ENCODE peak calls at places on chromosome 15, in four cellular contexts. One of them, this sample, is unnamed.

GRCh38 chr15:100111103-100112060 is 230.4 kb downstream of the ADAMTS17 start:
- DNase-seq in glutamatergic neuron: no peak
- DNase-seq in activated T-helper 1 cell treated with anti-CD3 and anti-CD28 coated beads, Interleukin-2, amount 50 U/mL, for 16 hours: no peak
- DNase-seq in stimulated activated CD4-positive, alpha-beta T cell treated with anti-CD3 and anti-CD28 coated beads, Interleukin-12 subunit alpha, Interleukin-12 subunit beta, amount 100 ng/mL, for 48 hours: peak; percentile 34
- DNase-seq in this sample: peak; percentile 49

GRCh38 chr15:83843511-83843910 is 189.6 kb downstream of the ADAMTSL3 start:
- DNase-seq in glutamatergic neuron: no peak
- DNase-seq in activated T-helper 1 cell treated with anti-CD3 and anti-CD28 coated beads, Interleukin-2, amount 50 U/mL, for 16 hours: no peak
- DNase-seq in stimulated activated CD4-positive, alpha-beta T cell treated with anti-CD3 and anti-CD28 coated beads, Interleukin-12 subunit alpha, Interleukin-12 subunit beta, amount 100 ng/mL, for 48 hours: no peak
- DNase-seq in this sample: no peak

GRCh38 chr15:92391640-92392039 is 2.0 kb upstream of the ST8SIA2 start:
- DNase-seq in glutamatergic neuron: no peak
- DNase-seq in activated T-helper 1 cell treated with anti-CD3 and anti-CD28 coated beads, Interleukin-2, amount 50 U/mL, for 16 hours: no peak
- DNase-seq in stimulated activated CD4-positive, alpha-beta T cell treated with anti-CD3 and anti-CD28 coated beads, Interleukin-12 subunit alpha, Interleukin-12 subunit beta, amount 100 ng/mL, for 48 hours: no peak
- DNase-seq in this sample: peak; percentile 30

GRCh38 chr15:26037369-26037768 is 174.2 kb upstream of the ATP10A start:
- DNase-seq in glutamatergic neuron: no peak
- DNase-seq in activated T-helper 1 cell treated with anti-CD3 and anti-CD28 coated beads, Interleukin-2, amount 50 U/mL, for 16 hours: no peak
- DNase-seq in stimulated activated CD4-positive, alpha-beta T cell treated with anti-CD3 and anti-CD28 coated beads, Interleukin-12 subunit alpha, Interleukin-12 subunit beta, amount 100 ng/mL, for 48 hours: no peak
- DNase-seq in this sample: no peak

GRCh38 chr15:69132430-69132829 is 28.0 kb upstream of the GLCE start:
- DNase-seq in glutamatergic neuron: no peak
- DNase-seq in activated T-helper 1 cell treated with anti-CD3 and anti-CD28 coated beads, Interleukin-2, amount 50 U/mL, for 16 hours: no peak
- DNase-seq in stimulated activated CD4-positive, alpha-beta T cell treated with anti-CD3 and anti-CD28 coated beads, Interleukin-12 subunit alpha, Interleukin-12 subunit beta, amount 100 ng/mL, for 48 hours: no peak
- DNase-seq in this sample: no peak

GRCh38 chr15:31503758-31504461 is 177.3 kb downstream of the KLF13 start:
- DNase-seq in glutamatergic neuron: no peak
- DNase-seq in activated T-helper 1 cell treated with anti-CD3 and anti-CD28 coated beads, Interleukin-2, amount 50 U/mL, for 16 hours: no peak
- DNase-seq in stimulated activated CD4-positive, alpha-beta T cell treated with anti-CD3 and anti-CD28 coated beads, Interleukin-12 subunit alpha, Interleukin-12 subunit beta, amount 100 ng/mL, for 48 hours: no peak
- DNase-seq in this sample: no peak

GRCh38 chr15:52422001-52422400 is 106.7 kb downstream of the MYO5A start:
- DNase-seq in glutamatergic neuron: no peak
- DNase-seq in activated T-helper 1 cell treated with anti-CD3 and anti-CD28 coated beads, Interleukin-2, amount 50 U/mL, for 16 hours: no peak
- DNase-seq in stimulated activated CD4-positive, alpha-beta T cell treated with anti-CD3 and anti-CD28 coated beads, Interleukin-12 subunit alpha, Interleukin-12 subunit beta, amount 100 ng/mL, for 48 hours: no peak
- DNase-seq in this sample: no peak

GRCh38 chr15:32878849-32879795 is 161.3 kb downstream of the GREM1 start:
- DNase-seq in glutamatergic neuron: no peak
- DNase-seq in activated T-helper 1 cell treated with anti-CD3 and anti-CD28 coated beads, Interleukin-2, amount 50 U/mL, for 16 hours: no peak
- DNase-seq in stimulated activated CD4-positive, alpha-beta T cell treated with anti-CD3 and anti-CD28 coated beads, Interleukin-12 subunit alpha, Interleukin-12 subunit beta, amount 100 ng/mL, for 48 hours: no peak
- DNase-seq in this sample: no peak

GRCh38 chr15:100601158-100601557 is 826 bp downstream of the LINS1 start:
- DNase-seq in glutamatergic neuron: peak; percentile 27
- DNase-seq in activated T-helper 1 cell treated with anti-CD3 and anti-CD28 coated beads, Interleukin-2, amount 50 U/mL, for 16 hours: no peak
- DNase-seq in stimulated activated CD4-positive, alpha-beta T cell treated with anti-CD3 and anti-CD28 coated beads, Interleukin-12 subunit alpha, Interleukin-12 subunit beta, amount 100 ng/mL, for 48 hours: no peak
- DNase-seq in this sample: peak; percentile 14

GRCh38 chr15:49103002-49103401 is 52.4 kb downstream of the COPS2 start:
- DNase-seq in glutamatergic neuron: no peak
- DNase-seq in activated T-helper 1 cell treated with anti-CD3 and anti-CD28 coated beads, Interleukin-2, amount 50 U/mL, for 16 hours: no peak
- DNase-seq in stimulated activated CD4-positive, alpha-beta T cell treated with anti-CD3 and anti-CD28 coated beads, Interleukin-12 subunit alpha, Interleukin-12 subunit beta, amount 100 ng/mL, for 48 hours: no peak
- DNase-seq in this sample: no peak

GRCh38 chr15:63318344-63318743 is 40.9 kb downstream of the APH1B start:
- DNase-seq in glutamatergic neuron: no peak
- DNase-seq in activated T-helper 1 cell treated with anti-CD3 and anti-CD28 coated beads, Interleukin-2, amount 50 U/mL, for 16 hours: no peak
- DNase-seq in stimulated activated CD4-positive, alpha-beta T cell treated with anti-CD3 and anti-CD28 coated beads, Interleukin-12 subunit alpha, Interleukin-12 subunit beta, amount 100 ng/mL, for 48 hours: no peak
- DNase-seq in this sample: no peak

GRCh38 chr15:86040360-86041095 is 39.1 kb upstream of the AGBL1 start:
- DNase-seq in glutamatergic neuron: no peak
- DNase-seq in activated T-helper 1 cell treated with anti-CD3 and anti-CD28 coated beads, Interleukin-2, amount 50 U/mL, for 16 hours: no peak
- DNase-seq in stimulated activated CD4-positive, alpha-beta T cell treated with anti-CD3 and anti-CD28 coated beads, Interleukin-12 subunit alpha, Interleukin-12 subunit beta, amount 100 ng/mL, for 48 hours: no peak
- DNase-seq in this sample: no peak

GRCh38 chr15:78671626-78672211 is 30.7 kb upstream of the CHRNB4 start:
- DNase-seq in glutamatergic neuron: peak; percentile 85
- DNase-seq in activated T-helper 1 cell treated with anti-CD3 and anti-CD28 coated beads, Interleukin-2, amount 50 U/mL, for 16 hours: no peak
- DNase-seq in stimulated activated CD4-positive, alpha-beta T cell treated with anti-CD3 and anti-CD28 coated beads, Interleukin-12 subunit alpha, Interleukin-12 subunit beta, amount 100 ng/mL, for 48 hours: no peak
- DNase-seq in this sample: no peak

GRCh38 chr15:90219421-90220141 is 14.2 kb downstream of the CIB1 start:
- DNase-seq in glutamatergic neuron: peak; percentile 75
- DNase-seq in activated T-helper 1 cell treated with anti-CD3 and anti-CD28 coated beads, Interleukin-2, amount 50 U/mL, for 16 hours: no peak
- DNase-seq in stimulated activated CD4-positive, alpha-beta T cell treated with anti-CD3 and anti-CD28 coated beads, Interleukin-12 subunit alpha, Interleukin-12 subunit beta, amount 100 ng/mL, for 48 hours: peak; percentile 34
- DNase-seq in this sample: peak; percentile 61

GRCh38 chr15:51924146-51925068 is 47.2 kb downstream of the LEO1 start:
- DNase-seq in glutamatergic neuron: peak; percentile 25
- DNase-seq in activated T-helper 1 cell treated with anti-CD3 and anti-CD28 coated beads, Interleukin-2, amount 50 U/mL, for 16 hours: no peak
- DNase-seq in stimulated activated CD4-positive, alpha-beta T cell treated with anti-CD3 and anti-CD28 coated beads, Interleukin-12 subunit alpha, Interleukin-12 subunit beta, amount 100 ng/mL, for 48 hours: no peak
- DNase-seq in this sample: no peak

GRCh38 chr15:94230436-94230885 is 900 bp upstream of the MCTP2 start:
- DNase-seq in glutamatergic neuron: no peak
- DNase-seq in activated T-helper 1 cell treated with anti-CD3 and anti-CD28 coated beads, Interleukin-2, amount 50 U/mL, for 16 hours: no peak
- DNase-seq in stimulated activated CD4-positive, alpha-beta T cell treated with anti-CD3 and anti-CD28 coated beads, Interleukin-12 subunit alpha, Interleukin-12 subunit beta, amount 100 ng/mL, for 48 hours: no peak
- DNase-seq in this sample: no peak

GRCh38 chr15:26453914-26454313 is 319.0 kb downstream of the GABRB3 start:
- DNase-seq in glutamatergic neuron: no peak
- DNase-seq in activated T-helper 1 cell treated with anti-CD3 and anti-CD28 coated beads, Interleukin-2, amount 50 U/mL, for 16 hours: no peak
- DNase-seq in stimulated activated CD4-positive, alpha-beta T cell treated with anti-CD3 and anti-CD28 coated beads, Interleukin-12 subunit alpha, Interleukin-12 subunit beta, amount 100 ng/mL, for 48 hours: no peak
- DNase-seq in this sample: no peak

GRCh38 chr15:77376770-77377169 is 43.1 kb downstream of the PEAK1 start:
- DNase-seq in glutamatergic neuron: no peak
- DNase-seq in activated T-helper 1 cell treated with anti-CD3 and anti-CD28 coated beads, Interleukin-2, amount 50 U/mL, for 16 hours: no peak
- DNase-seq in stimulated activated CD4-positive, alpha-beta T cell treated with anti-CD3 and anti-CD28 coated beads, Interleukin-12 subunit alpha, Interleukin-12 subunit beta, amount 100 ng/mL, for 48 hours: no peak
- DNase-seq in this sample: no peak

This sample was measured in stimulated activated naive CD8-positive, alpha-beta T cell treated with anti-CD3 and anti-CD28 coated beads, Interleukin-15, amount 100 ng/mL, for 72 hours.